ENCODE peak calls at places on chromosomes 16 and 17, in six cellular contexts. One of them, this sample, is unnamed.

GRCh38 chr17:77365584-77366186 is 224.9 kb downstream of the SEC14L1 start:
- DNase-seq in GM12878: no peak
- DNase-seq in K562: peak
- DNase-seq in A549: peak
- DNase-seq in SK-N-SH: peak
- DNase-seq in HepG2: no peak
- DNase-seq in this sample: peak

GRCh38 chr16:10153993-10154788 is 28.0 kb downstream of the GRIN2A start:
- DNase-seq in GM12878: no peak
- DNase-seq in K562: no peak
- DNase-seq in SK-N-SH: no peak
- DNase-seq in A549: no peak
- DNase-seq in HepG2: no peak
- DNase-seq in this sample: no peak

GRCh38 chr17:7445011-7445927 is at the start of gene CHRNB1:
- DNase-seq in K562: peak
- DNase-seq in HepG2: peak
- DNase-seq in SK-N-SH: peak
- DNase-seq in A549: peak
- DNase-seq in GM12878: no peak
- DNase-seq in this sample: peak

GRCh38 chr17:1060991-1061390 is 64.1 kb downstream of the TIMM22 start:
- DNase-seq in A549: peak
- DNase-seq in SK-N-SH: no peak
- DNase-seq in HepG2: no peak
- DNase-seq in K562: peak
- DNase-seq in GM12878: no peak
- DNase-seq in this sample: peak

GRCh38 chr17:44492706-44493272 is 10.4 kb downstream of the GPATCH8 start:
- DNase-seq in K562: no peak
- DNase-seq in SK-N-SH: no peak
- DNase-seq in HepG2: no peak
- DNase-seq in GM12878: no peak
- DNase-seq in A549: no peak
- DNase-seq in this sample: no peak

GRCh38 chr17:47252209-47252608 is 1.4 kb upstream of the ITGB3 start:
- DNase-seq in HepG2: peak
- DNase-seq in K562: no peak
- DNase-seq in GM12878: no peak
- DNase-seq in A549: no peak
- DNase-seq in SK-N-SH: no peak
- DNase-seq in this sample: no peak

GRCh38 chr17:18261146-18261515 is 669 bp downstream of the MIEF2 start:
- DNase-seq in HepG2: peak
- DNase-seq in K562: peak
- DNase-seq in SK-N-SH: peak
- DNase-seq in GM12878: no peak
- DNase-seq in A549: peak
- DNase-seq in this sample: peak

GRCh38 chr17:42518755-42519545 is 17.1 kb upstream of the NAGLU start:
- DNase-seq in HepG2: peak
- DNase-seq in GM12878: no peak
- DNase-seq in A549: no peak
- DNase-seq in SK-N-SH: no peak
- DNase-seq in K562: peak
- DNase-seq in this sample: no peak

GRCh38 chr16:70594569-70594968 is 51.8 kb upstream of the IL34 start:
- DNase-seq in A549: no peak
- DNase-seq in HepG2: no peak
- DNase-seq in SK-N-SH: no peak
- DNase-seq in GM12878: no peak
- DNase-seq in K562: no peak
- DNase-seq in this sample: no peak

GRCh38 chr17:30716461-30717289 is 107.8 kb downstream of the CRLF3 start:
- DNase-seq in K562: no peak
- DNase-seq in SK-N-SH: peak
- DNase-seq in A549: no peak
- DNase-seq in GM12878: no peak
- DNase-seq in HepG2: no peak
- DNase-seq in this sample: peak

GRCh38 chr17:56717471-56717870 is 116.2 kb downstream of the C17orf67 start:
- DNase-seq in SK-N-SH: no peak
- DNase-seq in K562: no peak
- DNase-seq in HepG2: no peak
- DNase-seq in A549: no peak
- DNase-seq in GM12878: no peak
- DNase-seq in this sample: no peak

GRCh38 chr16:67661101-67661661 is 421 bp downstream of the PARD6A start:
- DNase-seq in HepG2: no peak
- DNase-seq in K562: no peak
- DNase-seq in SK-N-SH: peak
- DNase-seq in GM12878: no peak
- DNase-seq in A549: peak
- DNase-seq in this sample: peak

GRCh38 chr17:4043862-4044261 is 79.6 kb upstream of the ATP2A3 start:
- DNase-seq in GM12878: peak
- DNase-seq in HepG2: no peak
- DNase-seq in SK-N-SH: no peak
- DNase-seq in A549: no peak
- DNase-seq in K562: no peak
- DNase-seq in this sample: no peak

GRCh38 chr17:76276461-76277299 is 11.5 kb downstream of the UBALD2 start:
- DNase-seq in A549: no peak
- DNase-seq in HepG2: no peak
- DNase-seq in K562: peak
- DNase-seq in GM12878: no peak
- DNase-seq in SK-N-SH: peak
- DNase-seq in this sample: peak

GRCh38 chr17:76275382-76276068 is 10.4 kb downstream of the UBALD2 start:
- DNase-seq in K562: no peak
- DNase-seq in GM12878: no peak
- DNase-seq in HepG2: no peak
- DNase-seq in A549: no peak
- DNase-seq in SK-N-SH: peak
- DNase-seq in this sample: no peak

GRCh38 chr17:364308-364707 is 11.7 kb upstream of the RPH3AL start:
- DNase-seq in GM12878: no peak
- DNase-seq in HepG2: no peak
- DNase-seq in K562: no peak
- DNase-seq in SK-N-SH: no peak
- DNase-seq in A549: no peak
- DNase-seq in this sample: no peak

GRCh38 chr17:47729486-47729885 is 3.5 kb upstream of the TBX21 start:
- DNase-seq in HepG2: no peak
- DNase-seq in SK-N-SH: no peak
- DNase-seq in K562: no peak
- DNase-seq in GM12878: no peak
- DNase-seq in A549: no peak
- DNase-seq in this sample: no peak

GRCh38 chr17:48552453-48553189 is 7.7 kb upstream of the HOXB2 start:
- DNase-seq in A549: no peak
- DNase-seq in SK-N-SH: no peak
- DNase-seq in K562: no peak
- DNase-seq in HepG2: no peak
- DNase-seq in GM12878: no peak
- DNase-seq in this sample: peak

GRCh38 chr16:24580665-24581064 is 41.3 kb downstream of the RBBP6 start:
- DNase-seq in HepG2: no peak
- DNase-seq in GM12878: no peak
- DNase-seq in SK-N-SH: peak
- DNase-seq in A549: peak
- DNase-seq in K562: no peak
- DNase-seq in this sample: peak

GRCh38 chr17:16361874-16362273 is 8.6 kb upstream of the CENPV start:
- DNase-seq in A549: no peak
- DNase-seq in K562: no peak
- DNase-seq in HepG2: no peak
- DNase-seq in SK-N-SH: no peak
- DNase-seq in GM12878: no peak
- DNase-seq in this sample: no peak

GRCh38 chr16:85276258-85276657 is 164.0 kb upstream of the CIBAR2 start:
- DNase-seq in K562: no peak
- DNase-seq in SK-N-SH: no peak
- DNase-seq in A549: no peak
- DNase-seq in GM12878: no peak
- DNase-seq in HepG2: no peak
- DNase-seq in this sample: no peak

GRCh38 chr16:20735504-20735903 is 6.1 kb downstream of the THUMPD1 start:
- DNase-seq in GM12878: no peak
- DNase-seq in A549: no peak
- DNase-seq in HepG2: no peak
- DNase-seq in K562: no peak
- DNase-seq in SK-N-SH: no peak
- DNase-seq in this sample: peak

GRCh38 chr16:20073203-20074088 is at the start of gene GPR139:
- DNase-seq in A549: no peak
- DNase-seq in HepG2: no peak
- DNase-seq in K562: no peak
- DNase-seq in GM12878: no peak
- DNase-seq in SK-N-SH: peak
- DNase-seq in this sample: no peak

GRCh38 chr17:81537856-81538555 is 9.8 kb downstream of the FSCN2 start:
- DNase-seq in SK-N-SH: no peak
- DNase-seq in GM12878: no peak
- DNase-seq in K562: no peak
- DNase-seq in A549: no peak
- DNase-seq in HepG2: no peak
- DNase-seq in this sample: no peak

GRCh38 chr16:51524555-51525373 is 373.7 kb upstream of the SALL1 start:
- DNase-seq in SK-N-SH: no peak
- DNase-seq in A549: peak
- DNase-seq in GM12878: no peak
- DNase-seq in HepG2: no peak
- DNase-seq in K562: no peak
- DNase-seq in this sample: peak

GRCh38 chr17:27481327-27481726 is 25.1 kb downstream of the KSR1 start:
- DNase-seq in GM12878: no peak
- DNase-seq in K562: no peak
- DNase-seq in A549: no peak
- DNase-seq in SK-N-SH: no peak
- DNase-seq in HepG2: no peak
- DNase-seq in this sample: no peak

GRCh38 chr16:88807142-88807625 is 3.6 kb downstream of the CDT1 start:
- DNase-seq in HepG2: no peak
- DNase-seq in A549: no peak
- DNase-seq in SK-N-SH: no peak
- DNase-seq in K562: no peak
- DNase-seq in GM12878: no peak
- DNase-seq in this sample: no peak

GRCh38 chr16:89314357-89314756 is 96.9 kb downstream of the ZNF778 start:
- DNase-seq in SK-N-SH: no peak
- DNase-seq in K562: no peak
- DNase-seq in A549: no peak
- DNase-seq in GM12878: no peak
- DNase-seq in HepG2: no peak
- DNase-seq in this sample: no peak

GRCh38 chr17:56737741-56738161 is 96.0 kb downstream of the C17orf67 start:
- DNase-seq in A549: no peak
- DNase-seq in K562: no peak
- DNase-seq in GM12878: no peak
- DNase-seq in HepG2: no peak
- DNase-seq in SK-N-SH: no peak
- DNase-seq in this sample: peak

GRCh38 chr17:48163809-48164208 is 56.2 kb downstream of the SNX11 start:
- DNase-seq in K562: no peak
- DNase-seq in HepG2: no peak
- DNase-seq in GM12878: no peak
- DNase-seq in A549: no peak
- DNase-seq in SK-N-SH: no peak
- DNase-seq in this sample: no peak

GRCh38 chr17:44934745-44935105 is 12.8 kb downstream of the KIF18B start:
- DNase-seq in HepG2: no peak
- DNase-seq in A549: no peak
- DNase-seq in SK-N-SH: peak
- DNase-seq in K562: no peak
- DNase-seq in GM12878: no peak
- DNase-seq in this sample: no peak

GRCh38 chr17:64278614-64279013 is 15.6 kb upstream of the TEX2 start:
- DNase-seq in K562: no peak
- DNase-seq in A549: no peak
- DNase-seq in GM12878: no peak
- DNase-seq in HepG2: no peak
- DNase-seq in SK-N-SH: no peak
- DNase-seq in this sample: peak
- TF ChIP-seq SMC3 in K562: no peak
- TF ChIP-seq SMC3 in A549: no peak
- TF ChIP-seq SMC3 in GM12878: no peak
- TF ChIP-seq SMC3 in HepG2: no peak
- TF ChIP-seq SMC3 in SK-N-SH: no peak
- TF ChIP-seq SMC3 in this sample: no peak

GRCh38 chr17:79991924-79992656 is 43.6 kb downstream of the TBC1D16 start:
- DNase-seq in GM12878: no peak
- DNase-seq in A549: peak
- DNase-seq in SK-N-SH: no peak
- DNase-seq in HepG2: peak
- DNase-seq in K562: no peak
- DNase-seq in this sample: peak

GRCh38 chr17:79991140-79991923 is 44.3 kb downstream of the TBC1D16 start:
- DNase-seq in GM12878: no peak
- DNase-seq in HepG2: peak
- DNase-seq in A549: peak
- DNase-seq in K562: peak
- DNase-seq in SK-N-SH: peak
- DNase-seq in this sample: peak

GRCh38 chr17:79993390-79994221 is 42.1 kb downstream of the TBC1D16 start:
- DNase-seq in A549: peak
- DNase-seq in K562: no peak
- DNase-seq in GM12878: no peak
- DNase-seq in SK-N-SH: no peak
- DNase-seq in HepG2: peak
- DNase-seq in this sample: peak

GRCh38 chr17:79994602-79995001 is 41.1 kb downstream of the TBC1D16 start:
- DNase-seq in A549: no peak
- DNase-seq in GM12878: no peak
- DNase-seq in HepG2: no peak
- DNase-seq in K562: no peak
- DNase-seq in SK-N-SH: no peak
- DNase-seq in this sample: no peak

GRCh38 chr17:79992657-79993389 is 42.8 kb downstream of the TBC1D16 start:
- DNase-seq in SK-N-SH: no peak
- DNase-seq in HepG2: no peak
- DNase-seq in GM12878: no peak
- DNase-seq in K562: no peak
- DNase-seq in A549: no peak
- DNase-seq in this sample: no peak
- TF ChIP-seq USF2 in SK-N-SH: no peak
- TF ChIP-seq USF2 in HepG2: no peak
- TF ChIP-seq USF2 in GM12878: no peak
- TF ChIP-seq USF2 in K562: no peak
- TF ChIP-seq USF2 in A549: no peak
- TF ChIP-seq USF2 in this sample: no peak

GRCh38 chr16:50067290-50067853 is 1.6 kb downstream of the HEATR3 start:
- DNase-seq in K562: peak
- DNase-seq in HepG2: peak
- DNase-seq in GM12878: no peak
- DNase-seq in SK-N-SH: peak
- DNase-seq in A549: peak
- DNase-seq in this sample: peak
- TF ChIP-seq SMC3 in K562: no peak
- TF ChIP-seq SMC3 in HepG2: peak
- TF ChIP-seq SMC3 in GM12878: peak
- TF ChIP-seq SMC3 in SK-N-SH: peak
- TF ChIP-seq SMC3 in A549: no peak
- TF ChIP-seq SMC3 in this sample: peak

GRCh38 chr16:12580809-12581208 is 222.9 kb downstream of the CPPED1 start:
- DNase-seq in K562: no peak
- DNase-seq in GM12878: no peak
- DNase-seq in SK-N-SH: no peak
- DNase-seq in A549: no peak
- DNase-seq in HepG2: no peak
- DNase-seq in this sample: no peak
- TF ChIP-seq USF2 in K562: no peak
- TF ChIP-seq USF2 in GM12878: peak
- TF ChIP-seq USF2 in SK-N-SH: no peak
- TF ChIP-seq USF2 in A549: no peak
- TF ChIP-seq USF2 in HepG2: no peak
- TF ChIP-seq USF2 in this sample: no peak